ENCODE peak calls at places on chromosome 11, in five cellular contexts. M is IMR-90, T is A549, C is WTC11, G is epithelial cell of esophagus. P is an unnamed sample.

GRCh38 chr11:16985297-16985696 is 28.9 kb downstream of the PLEKHA7 start:
- DNase-seq in M (no peak), T (no peak), C (no peak), G (no peak), P (no peak)

GRCh38 chr11:95364324-95365295 is 133.6 kb upstream of the SESN3 start:
- DNase-seq in M (no peak), T (peak; percentile 69), C (no peak), G (peak; percentile 81), P (no peak)

GRCh38 chr11:126494831-126495230 is 139.3 kb downstream of the ST3GAL4 start:
- DNase-seq in M (no peak), T (no peak), C (no peak), G (no peak), P (no peak)

GRCh38 chr11:47711816-47712215 is 3.4 kb downstream of the AGBL2 start:
- DNase-seq in M (no peak), T (no peak), C (no peak), G (no peak), P (no peak)

GRCh38 chr11:33005175-33005574 is 10.5 kb upstream of the DEPDC7 start:
- DNase-seq in M (no peak), T (no peak), C (no peak), G (no peak), P (no peak)

GRCh38 chr11:2536440-2536989 is 91.7 kb downstream of the KCNQ1 start:
- DNase-seq in M (no peak), T (no peak), C (no peak), G (no peak), P (no peak)

GRCh38 chr11:12893787-12894672 is 115.1 kb upstream of the RASSF10 start:
- DNase-seq in M (peak; percentile 52), T (peak; percentile 48), C (peak; percentile 84), G (peak; percentile 55), P (peak; percentile 72)

GRCh38 chr11:59208956-59209355 is 3.8 kb downstream of the MPEG1 start:
- DNase-seq in M (peak; percentile 64), T (no peak), C (no peak), G (no peak), P (no peak)

GRCh38 chr11:119254239-119254638 is 48.1 kb downstream of the CBL start:
- DNase-seq in M (no peak), T (no peak), C (no peak), G (no peak), P (no peak)

GRCh38 chr11:95734009-95734572 is 55.5 kb downstream of the FAM76B start:
- DNase-seq in M (no peak), T (no peak), C (no peak), G (no peak), P (no peak)

GRCh38 chr11:71472941-71473792 is 20.2 kb downstream of the NADSYN1 start:
- DNase-seq in M (no peak), T (no peak), C (no peak), G (no peak), P (no peak)

GRCh38 chr11:74138572-74138971 is 32.2 kb downstream of the C2CD3 start:
- DNase-seq in M (peak; percentile 99), T (peak; percentile 97), C (no peak), G (peak; percentile 93), P (no peak)

GRCh38 chr11:14653090-14653489 is 9.5 kb downstream of the PDE3B start:
- DNase-seq in M (no peak), T (no peak), C (no peak), G (no peak), P (no peak)

GRCh38 chr11:14655435-14655834 is 11.8 kb downstream of the PDE3B start:
- DNase-seq in M (no peak), T (no peak), C (no peak), G (no peak), P (no peak)

GRCh38 chr11:14657841-14658240 is 14.2 kb downstream of the PDE3B start:
- DNase-seq in M (no peak), T (no peak), C (no peak), G (no peak), P (no peak)

GRCh38 chr11:14656536-14657457 is 13.2 kb downstream of the PDE3B start:
- DNase-seq in M (no peak), T (no peak), C (no peak), G (no peak), P (no peak)
- TF ChIP-seq CTCF in M (no peak), T (no peak), C (no peak), G (no peak), P (no peak)

GRCh38 chr11:6703247-6704063 is 20.3 kb upstream of the MRPL17 start:
- DNase-seq in M (peak; percentile 57), T (peak; percentile 58), C (peak; percentile 36), G (peak; percentile 86), P (peak; percentile 62)
- TF ChIP-seq CTCF in M (peak; percentile 63), T (peak; percentile 59), C (peak; percentile 13), G (peak; percentile 82), P (peak; percentile 47)

DNA sequence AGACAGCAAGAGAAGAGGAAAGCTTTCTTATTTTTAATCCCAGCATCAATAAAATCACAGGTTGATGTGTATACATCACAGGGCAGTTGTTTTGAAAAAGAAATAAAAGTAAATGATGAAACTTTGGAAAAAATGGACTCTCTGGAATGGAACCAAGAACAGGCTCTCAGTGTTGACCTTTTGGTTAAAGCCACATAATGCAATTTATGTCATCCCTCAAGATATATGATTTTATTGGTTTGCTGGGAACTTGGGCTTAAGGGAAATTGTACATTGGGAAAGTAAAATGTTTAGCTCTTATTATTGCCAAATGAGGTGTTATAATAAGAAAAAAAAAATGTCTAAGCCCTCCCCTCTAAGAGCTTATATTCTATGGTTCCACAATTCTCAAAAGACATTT is 139.8 kb upstream of the MTNR1B start:
- DNase-seq in M (no peak), T (no peak), C (no peak), G (no peak), P (no peak)
- TF ChIP-seq CTCF in M (no peak), T (no peak), C (no peak), G (no peak), P (no peak)

GRCh38 chr11:62273284-62273683 is 3.3 kb downstream of the SCGB2A2 start:
- DNase-seq in M (no peak), T (no peak), C (no peak), G (no peak), P (no peak)
- TF ChIP-seq CTCF in M (no peak), T (no peak), C (no peak), G (no peak), P (no peak)

GRCh38 chr11:76013526-76013925 is 192.8 kb downstream of the WNT11 start:
- DNase-seq in M (no peak), T (no peak), C (no peak), G (no peak), P (no peak)
- TF ChIP-seq CTCF in M (no peak), T (no peak), C (no peak), G (no peak), P (no peak)

GRCh38 chr11:128022007-128022368 is 565.4 kb downstream of the ETS1 start:
- DNase-seq in M (peak; percentile 81), T (no peak), C (no peak), G (peak; percentile 68), P (no peak)
- TF ChIP-seq CTCF in M (no peak), T (no peak), C (no peak), G (no peak), P (no peak)

DNA sequence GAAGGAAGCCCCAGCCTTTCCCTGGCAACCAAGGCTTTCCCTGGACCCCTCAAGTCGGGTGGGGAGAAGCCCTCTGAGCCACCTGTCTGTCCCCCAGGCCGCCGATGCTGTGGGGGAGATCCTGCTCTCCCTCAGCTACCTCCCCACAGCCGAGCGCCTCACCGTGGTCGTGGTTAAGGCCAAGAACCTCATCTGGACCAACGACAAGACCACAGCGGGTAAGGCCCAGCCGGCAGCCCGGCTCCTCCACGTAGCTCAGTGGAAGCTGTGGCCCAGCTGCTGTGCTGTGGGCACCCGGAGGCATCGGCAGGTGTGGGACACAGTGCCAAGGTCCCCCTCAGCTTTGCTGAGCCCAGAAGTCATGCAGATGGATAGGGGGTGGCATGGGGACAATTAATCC is 12.2 kb upstream of the RHOD start:
- DNase-seq in M (peak; percentile 22), T (no peak), C (no peak), G (no peak), P (no peak)
- TF ChIP-seq CTCF in M (no peak), T (no peak), C (no peak), G (no peak), P (no peak)

GRCh38 chr11:64359712-64360402 is 895 bp downstream of the RPS6KA4 start:
- DNase-seq in M (no peak), T (no peak), C (peak; percentile 43), G (peak; percentile 72), P (no peak)
- TF ChIP-seq CTCF in M (no peak), T (no peak), C (no peak), G (peak; percentile 28), P (no peak)

GRCh38 chr11:116615211-116615865 is 157.4 kb downstream of the BUD13 start:
- DNase-seq in M (no peak), T (no peak), C (no peak), G (no peak), P (no peak)
- TF ChIP-seq CTCF in M (no peak), T (no peak), C (no peak), G (no peak), P (no peak)

P was measured in endothelial cell.